ENCODE peak calls at places on chromosomes 7 and 10, in seven cellular contexts. U is hypothalamus; R is body of pancreas; Y is endodermal cell; Z is activated CD8-positive, alpha-beta memory T cell treated with anti-CD3 and anti-CD28 coated beads, Interleukin-2, amount 50 U/mL, for 48 hours; Q is stimulated activated CD8-positive, alpha-beta memory T cell treated with anti-CD3 and anti-CD28 coated beads, Interleukin-7, amount 100 ng/mL, for 1 hour; T is choroid plexus epithelial cell. H is an unnamed sample.

GRCh38 chr7:103524042-103524907 is 78.3 kb upstream of the SLC26A5 start:
- DNase-seq in Z (no peak), U (no peak), Q (no peak), Y (no peak), T (peak; percentile 75), R (no peak), H (peak; percentile 28)

GRCh38 chr10:97882142-97883091 is 32.8 kb downstream of the GOLGA7B start:
- DNase-seq in R (peak; percentile 40), Z (no peak), U (no peak), Y (no peak), T (peak; percentile 30), Q (no peak), H (no peak)

GRCh38 chr10:59332581-59332980 is 29.8 kb downstream of the FAM13C start:
- DNase-seq in R (no peak), Z (no peak), T (no peak), Q (no peak), U (no peak), Y (no peak), H (no peak)

GRCh38 chr7:130986271-130986690 is 252.3 kb upstream of the KLF14 start:
- DNase-seq in T (peak; percentile 58), Y (no peak), R (no peak), U (no peak), Z (peak; percentile 50), Q (no peak), H (no peak)

GRCh38 chr10:82277591-82277990 is 402.6 kb downstream of the NRG3 start:
- DNase-seq in Y (no peak), U (no peak), R (no peak), Q (no peak), T (peak; percentile 14), Z (no peak), H (no peak)

GRCh38 chr10:102642553-102643345 is 1.5 kb upstream of the TRIM8 start:
- DNase-seq in T (peak; percentile 60), Z (peak; percentile 70), Q (no peak), R (peak; percentile 74), Y (peak; percentile 81), U (no peak), H (peak; percentile 64)

GRCh38 chr7:100493476-100494264 is 9.9 kb downstream of the NYAP1 start:
- DNase-seq in T (peak; percentile 37), U (no peak), Z (peak; percentile 85), R (peak; percentile 53), Q (no peak), Y (peak; percentile 78), H (peak; percentile 54)

GRCh38 chr7:137985253-137985896 is 16.5 kb downstream of the CREB3L2 start:
- DNase-seq in Y (no peak), R (no peak), T (peak; percentile 91), Q (no peak), U (no peak), Z (no peak), H (no peak)

GRCh38 chr10:30368065-30368718 is 19.1 kb upstream of the MTPAP start:
- DNase-seq in Z (no peak), T (peak; percentile 59), R (peak; percentile 18), Q (no peak), U (no peak), Y (peak; percentile 65), H (no peak)

GRCh38 chr10:8049874-8050560 is 4.5 kb upstream of the GATA3 start:
- DNase-seq in Z (no peak), Y (peak; percentile 87), R (no peak), U (no peak), Q (no peak), T (no peak), H (no peak)

GRCh38 chr7:36019966-36020365 is 133.1 kb upstream of the EEPD1 start:
- DNase-seq in U (no peak), Z (no peak), Y (peak; percentile 25), T (no peak), Q (no peak), R (no peak), H (no peak)

GRCh38 chr7:74542558-74543117 is 88.9 kb downstream of the GTF2IRD1 start:
- DNase-seq in Y (no peak), R (peak; percentile 47), Z (no peak), T (no peak), U (no peak), Q (no peak), H (no peak)

GRCh38 chr10:12687996-12688395 is 313.5 kb downstream of the CCDC3 start:
- DNase-seq in T (no peak), R (no peak), Y (no peak), Q (no peak), Z (no peak), U (no peak), H (no peak)

GRCh38 chr7:111029574-111030357 is 61.2 kb upstream of the LRRN3 start:
- DNase-seq in Z (no peak), Y (no peak), Q (no peak), U (no peak), T (peak; percentile 64), R (peak; percentile 10), H (no peak)

GRCh38 chr7:80134536-80135305 is at the start of gene GNAI1:
- DNase-seq in Z (peak; percentile 74), Y (peak; percentile 93), U (peak; percentile 61), Q (no peak), R (peak; percentile 81), T (peak; percentile 84), H (peak; percentile 78)

H was measured in frontal cortex.